ENCODE peak calls at places on chromosomes 12 and 14, in five cellular contexts. One of them, this sample, is unnamed.

GRCh38 chr12:84924956-84925355 is 12.4 kb upstream of the SLC6A15 start:
- DNase-seq in fibroblast of lung: peak
- DNase-seq in K562: no peak
- DNase-seq in GM12878: no peak
- DNase-seq in A549: peak
- DNase-seq in this sample: no peak

GRCh38 chr12:70849265-70849960 is 71.1 kb downstream of the PTPRR start:
- DNase-seq in fibroblast of lung: peak
- DNase-seq in K562: peak
- DNase-seq in GM12878: no peak
- DNase-seq in A549: peak
- DNase-seq in this sample: no peak

GRCh38 chr12:108260039-108260438 is 79.1 kb downstream of the CMKLR1 start:
- DNase-seq in fibroblast of lung: no peak
- DNase-seq in K562: no peak
- DNase-seq in GM12878: no peak
- DNase-seq in A549: no peak
- DNase-seq in this sample: no peak

GRCh38 chr14:99757331-99758070 is 35.7 kb upstream of the EML1 start:
- DNase-seq in fibroblast of lung: peak
- DNase-seq in K562: no peak
- DNase-seq in GM12878: no peak
- DNase-seq in A549: peak
- DNase-seq in this sample: peak

GRCh38 chr14:75609606-75610476 is 31.4 kb downstream of the FLVCR2 start:
- DNase-seq in fibroblast of lung: no peak
- DNase-seq in K562: no peak
- DNase-seq in GM12878: no peak
- DNase-seq in A549: no peak
- DNase-seq in this sample: no peak

GRCh38 chr12:51886021-51886710 is 1.7 kb upstream of the ANKRD33 start:
- DNase-seq in fibroblast of lung: peak
- DNase-seq in K562: peak
- DNase-seq in GM12878: no peak
- DNase-seq in A549: peak
- DNase-seq in this sample: no peak

GRCh38 chr14:60315591-60315990 is 66.6 kb downstream of the PPM1A start:
- DNase-seq in fibroblast of lung: no peak
- DNase-seq in K562: no peak
- DNase-seq in GM12878: no peak
- DNase-seq in A549: no peak
- DNase-seq in this sample: no peak

GRCh38 chr14:78902010-78902623 is 731.9 kb downstream of the NRXN3 start:
- DNase-seq in fibroblast of lung: peak
- DNase-seq in K562: peak
- DNase-seq in GM12878: no peak
- DNase-seq in A549: peak
- DNase-seq in this sample: no peak

GRCh38 chr14:22500954-22501353 is 88.1 kb downstream of the DAD1 start:
- DNase-seq in fibroblast of lung: no peak
- DNase-seq in K562: no peak
- DNase-seq in GM12878: no peak
- DNase-seq in A549: no peak
- DNase-seq in this sample: no peak

GRCh38 chr14:22505309-22505708 is 83.7 kb downstream of the DAD1 start:
- DNase-seq in fibroblast of lung: no peak
- DNase-seq in K562: no peak
- DNase-seq in GM12878: no peak
- DNase-seq in A549: no peak
- DNase-seq in this sample: no peak

GRCh38 chr14:22500525-22500924 is 88.5 kb downstream of the DAD1 start:
- DNase-seq in fibroblast of lung: no peak
- DNase-seq in K562: no peak
- DNase-seq in GM12878: no peak
- DNase-seq in A549: no peak
- DNase-seq in this sample: no peak

GRCh38 chr14:22502551-22502950 is 86.5 kb downstream of the DAD1 start:
- DNase-seq in fibroblast of lung: no peak
- DNase-seq in K562: no peak
- DNase-seq in GM12878: no peak
- DNase-seq in A549: no peak
- DNase-seq in this sample: no peak

GRCh38 chr14:22502007-22502406 is 87.0 kb downstream of the DAD1 start:
- DNase-seq in fibroblast of lung: no peak
- DNase-seq in K562: no peak
- DNase-seq in GM12878: no peak
- DNase-seq in A549: no peak
- DNase-seq in this sample: no peak
- H3K27ac ChIP-seq in fibroblast of lung: no peak
- H3K27ac ChIP-seq in K562: no peak
- H3K27ac ChIP-seq in GM12878: peak
- H3K27ac ChIP-seq in A549: no peak
- H3K27ac ChIP-seq in this sample: no peak

DNA sequence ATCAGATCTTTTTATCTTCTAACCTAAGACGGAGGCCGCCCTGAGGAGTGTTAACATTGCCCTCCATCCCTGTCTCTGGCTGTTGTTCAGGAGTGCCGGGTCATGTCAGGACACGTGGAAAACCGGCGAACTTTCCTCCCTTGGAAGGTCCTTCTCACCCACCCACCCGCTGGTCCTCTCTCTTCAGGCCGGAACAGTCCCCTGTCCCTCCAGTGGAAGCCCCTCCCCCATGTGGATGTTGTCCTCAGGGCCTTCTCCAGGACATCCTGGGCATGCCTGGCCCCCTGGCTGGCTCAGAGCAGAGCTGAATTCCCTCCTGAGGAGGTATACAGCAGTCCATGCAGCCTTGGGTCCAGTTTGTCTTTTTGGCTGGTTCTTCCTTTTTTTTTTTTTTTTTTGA is 20.3 kb upstream of the ITPK1 start:
- DNase-seq in fibroblast of lung: no peak
- DNase-seq in K562: no peak
- DNase-seq in GM12878: no peak
- DNase-seq in A549: no peak
- DNase-seq in this sample: no peak
- H3K4me2 ChIP-seq in fibroblast of lung: no peak
- H3K4me2 ChIP-seq in K562: no peak
- H3K4me2 ChIP-seq in GM12878: no peak
- H3K4me2 ChIP-seq in A549: peak
- H3K4me2 ChIP-seq in this sample: no peak

GRCh38 chr14:97917169-97917568 is 1120.0 kb downstream of the VRK1 start:
- DNase-seq in fibroblast of lung: no peak
- DNase-seq in K562: no peak
- DNase-seq in GM12878: no peak
- DNase-seq in A549: no peak
- DNase-seq in this sample: peak

GRCh38 chr14:97916669-97917068 is 1119.5 kb downstream of the VRK1 start:
- DNase-seq in fibroblast of lung: no peak
- DNase-seq in K562: no peak
- DNase-seq in GM12878: no peak
- DNase-seq in A549: no peak
- DNase-seq in this sample: no peak

GRCh38 chr14:97924922-97925613 is 1127.9 kb downstream of the VRK1 start:
- DNase-seq in fibroblast of lung: no peak
- DNase-seq in K562: no peak
- DNase-seq in GM12878: no peak
- DNase-seq in A549: no peak
- DNase-seq in this sample: no peak

GRCh38 chr14:97916100-97916499 is 1118.9 kb downstream of the VRK1 start:
- DNase-seq in fibroblast of lung: no peak
- DNase-seq in K562: no peak
- DNase-seq in GM12878: no peak
- DNase-seq in A549: no peak
- DNase-seq in this sample: peak

DNA sequence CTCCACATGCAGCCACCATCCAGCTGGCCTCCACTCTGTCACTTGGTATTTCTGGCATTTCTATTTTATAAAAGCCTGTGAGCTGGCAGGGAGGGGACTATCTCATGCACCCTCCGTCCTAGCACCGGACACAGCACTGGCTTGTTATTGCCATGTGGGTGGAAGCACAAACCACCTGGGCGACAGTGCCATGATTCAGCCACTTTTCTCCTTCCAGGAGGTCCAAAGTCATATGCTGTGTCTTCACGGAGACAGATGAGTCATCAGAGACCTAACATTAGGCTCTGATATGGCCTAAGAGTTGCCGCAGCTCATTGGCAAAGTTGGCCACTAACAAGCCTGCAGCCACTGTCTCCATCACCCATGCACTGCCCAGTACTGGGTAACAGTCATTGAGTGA is 1123.0 kb downstream of the VRK1 start:
- DNase-seq in fibroblast of lung: no peak
- DNase-seq in K562: no peak
- DNase-seq in GM12878: no peak
- DNase-seq in A549: no peak
- DNase-seq in this sample: no peak
- H3K27ac ChIP-seq in fibroblast of lung: no peak
- H3K27ac ChIP-seq in K562: no peak
- H3K27ac ChIP-seq in GM12878: no peak
- H3K27ac ChIP-seq in A549: no peak
- H3K27ac ChIP-seq in this sample: no peak

GRCh38 chr12:1300460-1300859 is 293.9 kb downstream of the FBXL14 start:
- DNase-seq in fibroblast of lung: no peak
- DNase-seq in K562: no peak
- DNase-seq in GM12878: no peak
- DNase-seq in A549: no peak
- DNase-seq in this sample: no peak

GRCh38 chr12:1297206-1297605 is 297.2 kb downstream of the FBXL14 start:
- DNase-seq in fibroblast of lung: peak
- DNase-seq in K562: no peak
- DNase-seq in GM12878: no peak
- DNase-seq in A549: no peak
- DNase-seq in this sample: no peak

GRCh38 chr12:1293901-1294300 is 300.5 kb downstream of the FBXL14 start:
- DNase-seq in fibroblast of lung: no peak
- DNase-seq in K562: no peak
- DNase-seq in GM12878: no peak
- DNase-seq in A549: no peak
- DNase-seq in this sample: no peak

GRCh38 chr12:1302471-1302870 is 291.9 kb downstream of the FBXL14 start:
- DNase-seq in fibroblast of lung: no peak
- DNase-seq in K562: no peak
- DNase-seq in GM12878: no peak
- DNase-seq in A549: no peak
- DNase-seq in this sample: no peak

GRCh38 chr12:1297639-1298038 is 296.7 kb downstream of the FBXL14 start:
- DNase-seq in fibroblast of lung: peak
- DNase-seq in K562: no peak
- DNase-seq in GM12878: no peak
- DNase-seq in A549: no peak
- DNase-seq in this sample: no peak
- H3K4me2 ChIP-seq in fibroblast of lung: no peak
- H3K4me2 ChIP-seq in K562: no peak
- H3K4me2 ChIP-seq in GM12878: no peak
- H3K4me2 ChIP-seq in A549: no peak
- H3K4me2 ChIP-seq in this sample: no peak

GRCh38 chr14:81952917-81953316 is 419.3 kb upstream of the SEL1L start:
- DNase-seq in fibroblast of lung: no peak
- DNase-seq in K562: no peak
- DNase-seq in GM12878: no peak
- DNase-seq in A549: no peak
- DNase-seq in this sample: no peak
- H3K27ac ChIP-seq in fibroblast of lung: no peak
- H3K27ac ChIP-seq in K562: no peak
- H3K27ac ChIP-seq in GM12878: no peak
- H3K27ac ChIP-seq in A549: no peak
- H3K27ac ChIP-seq in this sample: no peak

GRCh38 chr12:64616221-64616620 is 5.9 kb downstream of the RASSF3 start:
- DNase-seq in fibroblast of lung: peak
- DNase-seq in K562: no peak
- DNase-seq in GM12878: no peak
- DNase-seq in A549: no peak
- DNase-seq in this sample: no peak
- H3K4me2 ChIP-seq in fibroblast of lung: no peak
- H3K4me2 ChIP-seq in K562: no peak
- H3K4me2 ChIP-seq in GM12878: peak
- H3K4me2 ChIP-seq in A549: no peak
- H3K4me2 ChIP-seq in this sample: no peak